ENCODE peak calls at places on chromosomes 1 and 21, in ten cellular contexts. I is GM23248, B is neuronal stem cell, P is fibroblast of lung, Q is breast epithelium, Y is sigmoid colon, X is HAP-1, U is heart right ventricle, H is endodermal cell, V is adrenal gland. S is an unnamed sample.
A peak's percentile ranks its signal among the peaks of the same experiment; 100 is the strongest.

GRCh38 chr21:40245021-40245420 is 377.8 kb downstream of the PCP4 start:
- DNase-seq in I (no peak), X (no peak), H (no peak), U (no peak), Q (no peak), V (no peak), P (no peak), Y (no peak), B (no peak), S (no peak)

GRCh38 chr1:154191990-154192450 is at the start of gene TPM3:
- DNase-seq in Q (no peak), H (no peak), X (no peak), V (no peak), U (no peak), Y (no peak), I (no peak), B (no peak), P (no peak), S (no peak)

GRCh38 chr21:41565550-41565949 is 57.6 kb upstream of the TMPRSS2 start:
- DNase-seq in P (no peak), U (no peak), B (no peak), H (no peak), Y (no peak), V (no peak), Q (no peak), I (no peak), X (no peak), S (no peak)

GRCh38 chr1:96843196-96843595 is 121.6 kb downstream of the PTBP2 start:
- DNase-seq in P (peak; percentile 38), U (no peak), I (peak; percentile 74), H (no peak), B (no peak), V (no peak), X (no peak), Q (no peak), Y (no peak), S (no peak)

GRCh38 chr21:31409849-31410762 is 66.0 kb upstream of the TIAM1 start:
- DNase-seq in H (no peak), Y (no peak), V (no peak), X (no peak), P (no peak), U (no peak), Q (no peak), I (no peak), B (no peak), S (peak; percentile 10)

GRCh38 chr1:214566158-214567104 is 15.0 kb upstream of the PTPN14 start:
- DNase-seq in X (no peak), Q (no peak), B (no peak), H (no peak), Y (no peak), V (no peak), I (peak; percentile 97), U (no peak), P (peak; percentile 89), S (no peak)

GRCh38 chr1:178294654-178295053 is 200.8 kb downstream of the RASAL2 start:
- DNase-seq in B (peak; percentile 29), U (no peak), Y (no peak), I (peak; percentile 6), Q (no peak), H (no peak), V (no peak), X (peak; percentile 76), P (no peak), S (no peak)

GRCh38 chr1:161177112-161177935 is at the start of gene B4GALT3:
- DNase-seq in B (peak; percentile 82), H (peak; percentile 99), U (peak; percentile 93), Q (peak; percentile 87), X (peak; percentile 95), P (peak; percentile 70), Y (peak; percentile 93), I (peak; percentile 90), V (peak; percentile 92), S (peak; percentile 93)

GRCh38 chr1:116309090-116309870 is 63.8 kb upstream of the ATP1A1 start:
- DNase-seq in U (no peak), P (no peak), I (no peak), Y (no peak), X (no peak), V (no peak), H (no peak), Q (peak; percentile 45), B (no peak), S (no peak)
- H3K4me1 ChIP-seq in U (no peaks in the 10 kb centered on the region), P (no peaks in the 10 kb centered on the region), I (no peaks in the 10 kb centered on the region), Y (no peaks in the 10 kb centered on the region), X (peaks cover 10% of the 10 kb centered on the region), V (no peaks in the 10 kb centered on the region), H (no peaks in the 10 kb centered on the region), Q (peaks cover 20% of the 10 kb centered on the region), B (peaks cover 10% of the 10 kb centered on the region), S (peaks cover 8% of the 10 kb centered on the region)

GRCh38 chr1:115426990-115427389 is 88.9 kb upstream of the NGF start:
- DNase-seq in U (no peak), Q (no peak), Y (no peak), H (no peak), B (no peak), X (no peak), V (no peak), P (no peak), I (peak; percentile 32), S (no peak)

GRCh38 chr1:115428262-115428661 is 90.2 kb upstream of the NGF start:
- DNase-seq in X (no peak), H (no peak), I (peak; percentile 26), U (no peak), Q (no peak), Y (no peak), V (no peak), B (no peak), P (peak; percentile 63), S (no peak)

GRCh38 chr1:115428676-115429075 is 90.6 kb upstream of the NGF start:
- DNase-seq in X (no peak), V (no peak), U (no peak), Y (no peak), B (no peak), Q (no peak), I (peak; percentile 65), P (peak; percentile 60), H (no peak), S (no peak)

GRCh38 chr1:115423776-115424175 is 85.7 kb upstream of the NGF start:
- DNase-seq in I (peak; percentile 37), V (no peak), Q (no peak), U (no peak), X (no peak), B (no peak), H (no peak), Y (no peak), P (peak; percentile 74), S (no peak)

DNA sequence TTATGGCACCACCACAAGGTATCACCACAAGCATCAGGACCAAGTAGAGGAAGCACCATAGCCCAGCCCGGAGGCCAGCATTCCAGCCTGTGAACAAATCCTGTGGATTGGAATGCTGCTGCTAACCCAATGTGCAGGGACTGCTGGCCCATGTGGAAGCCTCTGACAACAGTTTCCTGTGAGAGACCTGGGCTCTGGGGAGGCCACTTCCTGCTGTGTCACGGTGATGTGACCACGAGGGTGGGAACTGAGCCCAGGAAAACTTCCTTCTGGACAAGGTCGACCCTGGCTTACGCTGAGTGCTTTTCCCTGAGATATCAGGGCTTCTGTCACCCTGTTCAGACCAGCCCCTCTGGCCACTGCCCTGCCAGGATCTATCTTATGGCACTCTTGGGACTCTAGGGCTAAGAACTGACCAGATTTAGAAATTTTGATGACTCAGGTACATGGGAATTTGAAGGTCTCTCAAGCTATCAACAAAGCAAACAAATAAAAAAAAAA is 88.3 kb upstream of the NGF start:
- DNase-seq in B (no peak), U (peak; percentile 67), H (peak; percentile 52), P (peak; percentile 95), X (no peak), V (peak; percentile 82), I (peak; percentile 92), Y (peak; percentile 67), Q (no peak), S (peak; percentile 28)
- H3K27me3 ChIP-seq in B (no peaks in the 10 kb centered on the region), U (no peaks in the 10 kb centered on the region), H (no peaks in the 10 kb centered on the region), P (no peaks in the 10 kb centered on the region), X (no peaks in the 10 kb centered on the region), V (no peaks in the 10 kb centered on the region), I (no peaks in the 10 kb centered on the region), Y (no peaks in the 10 kb centered on the region), Q (no peaks in the 10 kb centered on the region), S (no peaks in the 10 kb centered on the region)

DNA sequence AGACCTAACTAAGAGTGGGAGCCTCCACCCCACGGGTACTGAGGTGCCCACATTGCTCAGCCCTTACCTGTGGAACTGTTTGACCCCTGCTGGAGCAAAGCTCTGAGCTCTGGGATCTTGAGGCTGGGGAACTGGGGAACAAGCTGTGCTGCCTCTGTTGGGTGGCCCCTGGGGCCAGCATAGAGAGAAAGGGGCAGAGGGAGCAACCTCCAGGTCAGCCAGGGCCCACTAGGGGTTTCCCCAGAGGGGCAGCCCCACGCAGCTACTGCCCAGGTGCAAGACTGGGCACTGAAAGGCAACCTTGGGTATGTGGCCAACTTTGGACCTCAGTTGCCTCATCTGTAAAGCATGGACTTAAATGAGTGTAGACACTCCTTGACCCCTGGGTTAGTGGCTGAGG is 23.5 kb upstream of the EPB41 start:
- DNase-seq in V (no peak), P (no peak), U (no peak), Y (no peak), Q (no peak), I (no peak), X (no peak), B (no peak), H (no peak), S (no peak)
- H3K4me1 ChIP-seq in V (no peaks in the 10 kb centered on the region), P (peaks cover 7% of the 10 kb centered on the region), U (no peaks in the 10 kb centered on the region), Y (peaks cover 12% of the 10 kb centered on the region), Q (no peaks in the 10 kb centered on the region), I (no peaks in the 10 kb centered on the region), X (peaks cover 7% of the 10 kb centered on the region), B (peaks cover 4% of the 10 kb centered on the region), H (peaks cover 3% of the 10 kb centered on the region), S (peaks cover 7% of the 10 kb centered on the region)

GRCh38 chr1:206972725-206973124 is 2.5 kb upstream of the FCAMR start:
- DNase-seq in H (no peak), U (no peak), B (no peak), V (no peak), X (no peak), P (no peak), Q (no peak), Y (no peak), I (no peak), S (no peak)

GRCh38 chr1:206974154-206974553 is 3.9 kb upstream of the FCAMR start:
- DNase-seq in P (no peak), X (no peak), H (no peak), B (no peak), U (no peak), I (no peak), Y (no peak), V (no peak), Q (no peak), S (no peak)

GRCh38 chr1:206969090-206969489 is 1.2 kb downstream of the FCAMR start:
- DNase-seq in P (no peak), U (no peak), V (no peak), B (no peak), Q (no peak), I (no peak), Y (no peak), X (no peak), H (no peak), S (peak; percentile 67)

GRCh38 chr1:206970406-206970805 is at the start of gene FCAMR:
- DNase-seq in I (no peak), H (no peak), X (no peak), V (no peak), Q (no peak), U (no peak), P (no peak), Y (no peak), B (no peak), S (peak; percentile 75)

DNA sequence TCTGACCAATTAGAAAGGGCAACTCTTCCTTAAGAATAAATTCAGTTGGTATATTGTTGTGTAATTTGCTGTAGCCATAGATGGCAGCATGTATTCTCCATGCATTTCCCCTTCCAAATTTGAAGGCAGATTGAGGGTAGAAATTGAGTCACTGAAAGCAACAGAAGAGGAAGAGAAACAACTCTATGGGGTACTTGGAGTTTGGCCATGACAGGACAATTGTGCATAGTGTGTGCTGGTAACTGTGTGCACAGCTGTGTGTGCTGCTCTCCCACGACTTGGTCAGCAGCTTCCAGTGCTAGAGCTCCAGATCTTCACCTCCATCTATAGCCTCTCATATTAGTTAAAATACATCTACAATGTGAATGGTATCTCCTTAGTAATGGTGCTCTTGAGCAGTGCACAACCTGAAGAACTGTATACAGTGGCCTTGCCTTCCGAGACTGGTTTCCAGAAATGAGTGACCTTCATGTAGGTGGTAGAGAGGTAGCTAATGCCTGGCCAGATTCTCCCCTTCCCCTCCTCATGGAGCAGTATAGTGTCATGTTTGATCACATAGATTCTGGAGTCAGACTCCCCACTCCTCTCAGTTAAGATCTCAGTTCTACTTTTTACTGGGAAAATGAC is 882 bp upstream of the FCAMR start:
- DNase-seq in Y (no peak), I (no peak), U (no peak), V (no peak), X (no peak), B (no peak), Q (no peak), H (no peak), P (no peak), S (no peak)
- H3K27me3 ChIP-seq in Y (no peaks in the 10 kb centered on the region), I (peaks cover 31% of the 10 kb centered on the region), U (peaks cover 40% of the 10 kb centered on the region), V (peaks cover 3% of the 10 kb centered on the region), X (peaks cover 3% of the 10 kb centered on the region), B (no peaks in the 10 kb centered on the region), Q (no peaks in the 10 kb centered on the region), H (peaks cover 9% of the 10 kb centered on the region), P (peaks cover 7% of the 10 kb centered on the region), S (no peaks in the 10 kb centered on the region)

S was measured in right lobe of liver.